ENCODE peak calls at places on chromosomes 16 and 17, in six cellular contexts. C is HTR-8/SVneo, X is HFFc6, Y is endothelial cell, G is AG08395, E is WTC11. Z is an unnamed sample.

GRCh38 chr17:83136931-83137330 is 57.5 kb downstream of the METRNL start:
- DNase-seq in C (no peak), E (no peak), Y (no peak), X (no peak), G (no peak), Z (no peak)

GRCh38 chr16:88121886-88122580 is 170.8 kb downstream of the BANP start:
- DNase-seq in G (no peak), E (no peak), C (no peak), X (no peak), Y (no peak), Z (no peak)

GRCh38 chr17:78719630-78720298 is 62.3 kb downstream of the CYTH1 start:
- DNase-seq in Y (no peak), E (no peak), C (no peak), X (no peak), G (no peak), Z (no peak)

GRCh38 chr17:77279448-77280303 is 138.9 kb downstream of the SEC14L1 start:
- DNase-seq in X (no peak), G (peak; percentile 33), C (no peak), E (no peak), Y (peak; percentile 36), Z (no peak)

GRCh38 chr16:11034005-11034404 is 89.6 kb downstream of the CLEC16A start:
- DNase-seq in G (peak; percentile 67), X (peak; percentile 17), Y (no peak), E (no peak), C (no peak), Z (no peak)

GRCh38 chr16:22035094-22035675 is 27.3 kb downstream of the MOSMO start:
- DNase-seq in X (no peak), E (no peak), C (no peak), G (no peak), Y (no peak), Z (no peak)

GRCh38 chr17:61399131-61400057 is at the start of gene TBX2:
- DNase-seq in C (peak; percentile 98), G (peak; percentile 77), Y (peak; percentile 47), X (peak; percentile 93), E (peak; percentile 64), Z (no peak)

GRCh38 chr17:794876-795275 is 12.7 kb downstream of the MRM3 start:
- DNase-seq in E (peak; percentile 81), X (peak; percentile 68), Y (peak; percentile 74), G (peak; percentile 92), C (peak; percentile 77), Z (peak; percentile 65)

GRCh38 chr17:79984877-79985276 is 50.8 kb downstream of the TBC1D16 start:
- DNase-seq in G (no peak), E (no peak), Y (no peak), X (no peak), C (no peak), Z (no peak)

GRCh38 chr17:79761894-79762570 is 15.9 kb upstream of the CBX2 start:
- DNase-seq in G (no peak), C (no peak), E (no peak), Y (no peak), X (no peak), Z (no peak)

GRCh38 chr17:59335685-59336084 is 4.2 kb downstream of the YPEL2 start:
- DNase-seq in X (no peak), Y (no peak), G (no peak), C (no peak), E (no peak), Z (no peak)

GRCh38 chr17:4540224-4541040 is 14.8 kb downstream of the MYBBP1A start:
- DNase-seq in X (no peak), E (peak; percentile 51), G (no peak), Y (peak; percentile 50), C (no peak), Z (no peak)

GRCh38 chr16:27179500-27180072 is 23.7 kb upstream of the KDM8 start:
- DNase-seq in E (peak; percentile 92), Y (peak; percentile 81), X (peak; percentile 38), C (peak; percentile 53), G (peak; percentile 81), Z (peak; percentile 36)

GRCh38 chr17:79847698-79848369 is 8.6 kb upstream of the CBX4 start:
- DNase-seq in Y (no peak), C (no peak), G (no peak), E (no peak), X (no peak), Z (no peak)

GRCh38 chr17:48153711-48154642 is 46.4 kb downstream of the SNX11 start:
- DNase-seq in Y (peak; percentile 42), X (no peak), G (peak; percentile 77), C (peak; percentile 64), E (peak; percentile 60), Z (peak; percentile 30)

GRCh38 chr17:15963670-15964110 is 18.8 kb downstream of the ADORA2B start:
- DNase-seq in E (no peak), Y (no peak), X (no peak), G (no peak), C (peak; percentile 84), Z (no peak)

GRCh38 chr16:83715217-83715920 is 92.4 kb upstream of the HSBP1 start:
- DNase-seq in E (no peak), C (no peak), Y (no peak), X (no peak), G (no peak), Z (peak; percentile 67)

GRCh38 chr17:50845260-50846147 is 10.1 kb downstream of the WFIKKN2 start:
- DNase-seq in E (no peak), C (peak; percentile 62), G (peak; percentile 66), Y (no peak), X (peak; percentile 72), Z (no peak)

GRCh38 chr16:69443809-69444611 is 19.6 kb downstream of the CYB5B start:
- DNase-seq in Y (no peak), E (no peak), C (no peak), G (peak; percentile 43), X (peak; percentile 39), Z (no peak)

Z was measured in NCI-H345.